ENCODE peak calls at places on chromosomes 6 and 20, in five cellular contexts. V is IMR-90, K is adrenal gland, T is NAMALWA, R is mesendoderm. B is an unnamed sample.

GRCh38 chr20:49635171-49635570 is 67.2 kb upstream of the PTGIS start:
- DNase-seq in V (no peak), K (peak), T (no peak), R (no peak), B (no peak)

GRCh38 chr20:61414455-61414991 is 162.5 kb downstream of the CDH4 start:
- DNase-seq in V (no peak), K (no peak), T (no peak), R (no peak), B (no peak)

GRCh38 chr6:155154158-155154830 is 109.5 kb upstream of the CLDN20 start:
- DNase-seq in V (peak), K (no peak), T (no peak), R (peak), B (peak)

GRCh38 chr6:73695619-73696421 is at the start of gene CD109:
- DNase-seq in V (peak), K (peak), T (no peak), R (peak), B (peak)

GRCh38 chr20:63751471-63752271 is 12.1 kb downstream of the SLC2A4RG start:
- DNase-seq in V (no peak), K (no peak), T (peak), R (no peak), B (no peak)

GRCh38 chr20:51767018-51767866 is 948 bp downstream of the ATP9A start:
- DNase-seq in V (no peak), K (peak), T (no peak), R (peak), B (no peak)

GRCh38 chr20:51600016-51600420 is 57.5 kb upstream of the NFATC2 start:
- DNase-seq in V (no peak), K (no peak), T (no peak), R (peak), B (no peak)

GRCh38 chr6:14791525-14791924 is 454.3 kb upstream of the JARID2 start:
- DNase-seq in V (peak), K (no peak), T (no peak), R (no peak), B (peak)

GRCh38 chr6:122445274-122445673 is 26.3 kb downstream of the SERINC1 start:
- DNase-seq in V (no peak), K (no peak), T (no peak), R (no peak), B (no peak)

GRCh38 chr6:28239636-28240035 is 12.4 kb downstream of the ZKSCAN4 start:
- DNase-seq in V (no peak), K (no peak), T (no peak), R (no peak), B (no peak)

GRCh38 chr6:36422714-36423100 is 19.9 kb downstream of the PXT1 start:
- DNase-seq in V (no peak), K (no peak), T (no peak), R (no peak), B (no peak)

GRCh38 chr6:143397229-143398222 is 53.0 kb downstream of the ADAT2 start:
- DNase-seq in V (peak), K (no peak), T (no peak), R (peak), B (peak)

GRCh38 chr6:139230421-139230840 is 61.4 kb downstream of the TXLNB start:
- DNase-seq in V (peak), K (no peak), T (peak), R (peak), B (peak)

GRCh38 chr20:9723501-9723900 is 115.4 kb downstream of the PAK5 start:
- DNase-seq in V (no peak), K (no peak), T (no peak), R (no peak), B (no peak)

GRCh38 chr6:20056350-20056992 is 155.8 kb downstream of the MBOAT1 start:
- DNase-seq in V (peak), K (no peak), T (peak), R (peak), B (peak)

GRCh38 chr20:56091635-56092180 is 86.4 kb upstream of the CBLN4 start:
- DNase-seq in V (no peak), K (no peak), T (no peak), R (peak), B (no peak)

GRCh38 chr20:52422574-52423463 is 231.2 kb upstream of the ZFP64 start:
- DNase-seq in V (no peak), K (no peak), T (peak), R (no peak), B (no peak)

GRCh38 chr6:130851026-130851425 is 23.8 kb downstream of the SMLR1 start:
- DNase-seq in V (no peak), K (no peak), T (no peak), R (no peak), B (no peak)

GRCh38 chr6:136723780-136724179 is 68.5 kb downstream of the MAP3K5 start:
- DNase-seq in V (no peak), K (no peak), T (peak), R (no peak), B (no peak)

GRCh38 chr6:11714798-11715285 is 63.8 kb downstream of the ADTRP start:
- DNase-seq in V (no peak), K (no peak), T (no peak), R (no peak), B (no peak)

GRCh38 chr6:152771061-152771687 is 20.6 kb downstream of the VIP start:
- DNase-seq in V (no peak), K (no peak), T (no peak), R (peak), B (no peak)

GRCh38 chr20:15799871-15800270 is 773.4 kb downstream of the KIF16B start:
- DNase-seq in V (peak), K (no peak), T (no peak), R (no peak), B (no peak)

GRCh38 chr6:38080889-38081288 is 261.4 kb downstream of the ZFAND3 start:
- DNase-seq in V (no peak), K (no peak), T (no peak), R (no peak), B (no peak)

GRCh38 chr20:3041818-3042504 is 1.5 kb upstream of the GNRH2 start:
- DNase-seq in V (peak), K (no peak), T (no peak), R (no peak), B (no peak)

GRCh38 chr6:113011803-113012202 is 664.7 kb downstream of the RFPL4B start:
- DNase-seq in V (peak), K (no peak), T (no peak), R (no peak), B (no peak)

GRCh38 chr6:149484733-149485700 is at the start of gene ZC3H12D:
- DNase-seq in V (peak), K (peak), T (peak), R (peak), B (peak)

GRCh38 chr6:15386756-15387112 is 140.9 kb downstream of the JARID2 start:
- DNase-seq in V (no peak), K (no peak), T (no peak), R (no peak), B (no peak)

GRCh38 chr6:163469459-163469858 is 54.9 kb downstream of the QKI start:
- DNase-seq in V (no peak), K (no peak), T (no peak), R (no peak), B (no peak)